ENCODE peak calls at places on chromosomes 11 and 22, in six cellular contexts. One of them, this sample, is unnamed.

GRCh38 chr11:116948375-116948774 is 111.0 kb upstream of the APOA1 start:
- DNase-seq in aorta: no peak
- DNase-seq in naive thymus-derived CD4-positive, alpha-beta T cell: no peak
- DNase-seq in kidney: no peak
- DNase-seq in endothelial cell of umbilical vein: no peak
- DNase-seq in A549: no peak
- DNase-seq in this sample: peak

GRCh38 chr11:106466441-106467190 is 389.2 kb downstream of the AASDHPPT start:
- DNase-seq in endothelial cell of umbilical vein: no peak
- DNase-seq in A549: no peak
- DNase-seq in aorta: no peak
- DNase-seq in kidney: no peak
- DNase-seq in naive thymus-derived CD4-positive, alpha-beta T cell: no peak
- DNase-seq in this sample: peak

GRCh38 chr11:57343825-57344224 is 5.7 kb downstream of the P2RX3 start:
- DNase-seq in kidney: no peak
- DNase-seq in A549: no peak
- DNase-seq in endothelial cell of umbilical vein: no peak
- DNase-seq in naive thymus-derived CD4-positive, alpha-beta T cell: no peak
- DNase-seq in aorta: peak
- DNase-seq in this sample: no peak

GRCh38 chr11:59437770-59438169 is 1.5 kb downstream of the OR5A1 start:
- DNase-seq in aorta: no peak
- DNase-seq in endothelial cell of umbilical vein: no peak
- DNase-seq in naive thymus-derived CD4-positive, alpha-beta T cell: no peak
- DNase-seq in A549: no peak
- DNase-seq in kidney: no peak
- DNase-seq in this sample: no peak

GRCh38 chr22:22595001-22595835 is 36.2 kb upstream of the PRAME start:
- DNase-seq in naive thymus-derived CD4-positive, alpha-beta T cell: no peak
- DNase-seq in endothelial cell of umbilical vein: no peak
- DNase-seq in A549: no peak
- DNase-seq in aorta: no peak
- DNase-seq in kidney: no peak
- DNase-seq in this sample: no peak

GRCh38 chr11:21229224-21229623 is 559.8 kb downstream of the NELL1 start:
- DNase-seq in A549: no peak
- DNase-seq in kidney: peak
- DNase-seq in aorta: peak
- DNase-seq in naive thymus-derived CD4-positive, alpha-beta T cell: no peak
- DNase-seq in endothelial cell of umbilical vein: no peak
- DNase-seq in this sample: no peak

GRCh38 chr11:125091877-125092664 is 19.4 kb downstream of the TMEM218 start:
- DNase-seq in aorta: no peak
- DNase-seq in kidney: no peak
- DNase-seq in A549: no peak
- DNase-seq in naive thymus-derived CD4-positive, alpha-beta T cell: no peak
- DNase-seq in endothelial cell of umbilical vein: no peak
- DNase-seq in this sample: no peak

GRCh38 chr11:43735931-43736330 is 55.4 kb downstream of the HSD17B12 start:
- DNase-seq in naive thymus-derived CD4-positive, alpha-beta T cell: no peak
- DNase-seq in A549: no peak
- DNase-seq in aorta: no peak
- DNase-seq in kidney: no peak
- DNase-seq in endothelial cell of umbilical vein: no peak
- DNase-seq in this sample: no peak

GRCh38 chr11:113477321-113477720 is 2.1 kb upstream of the DRD2 start:
- DNase-seq in endothelial cell of umbilical vein: no peak
- DNase-seq in naive thymus-derived CD4-positive, alpha-beta T cell: no peak
- DNase-seq in A549: no peak
- DNase-seq in aorta: no peak
- DNase-seq in kidney: no peak
- DNase-seq in this sample: no peak

GRCh38 chr22:29156507-29156906 is 49.2 kb upstream of the EMID1 start:
- DNase-seq in kidney: no peak
- DNase-seq in aorta: no peak
- DNase-seq in A549: no peak
- DNase-seq in endothelial cell of umbilical vein: no peak
- DNase-seq in naive thymus-derived CD4-positive, alpha-beta T cell: no peak
- DNase-seq in this sample: no peak

GRCh38 chr11:16469968-16470367 is 113.6 kb upstream of the SOX6 start:
- DNase-seq in aorta: no peak
- DNase-seq in naive thymus-derived CD4-positive, alpha-beta T cell: no peak
- DNase-seq in endothelial cell of umbilical vein: no peak
- DNase-seq in kidney: no peak
- DNase-seq in A549: no peak
- DNase-seq in this sample: no peak

GRCh38 chr11:120398184-120398583 is 62.0 kb downstream of the ARHGEF12 start:
- DNase-seq in naive thymus-derived CD4-positive, alpha-beta T cell: no peak
- DNase-seq in aorta: no peak
- DNase-seq in kidney: no peak
- DNase-seq in endothelial cell of umbilical vein: no peak
- DNase-seq in A549: no peak
- DNase-seq in this sample: no peak

GRCh38 chr11:4025248-4025956 is 69.2 kb upstream of the RRM1 start:
- DNase-seq in kidney: no peak
- DNase-seq in endothelial cell of umbilical vein: peak
- DNase-seq in A549: no peak
- DNase-seq in naive thymus-derived CD4-positive, alpha-beta T cell: no peak
- DNase-seq in aorta: no peak
- DNase-seq in this sample: no peak

GRCh38 chr11:72738199-72739141 is 13.7 kb downstream of the ARAP1 start:
- DNase-seq in aorta: no peak
- DNase-seq in endothelial cell of umbilical vein: no peak
- DNase-seq in naive thymus-derived CD4-positive, alpha-beta T cell: no peak
- DNase-seq in A549: no peak
- DNase-seq in kidney: peak
- DNase-seq in this sample: no peak

GRCh38 chr11:60377737-60378136 is 595 bp upstream of the MS4A7 start:
- DNase-seq in kidney: no peak
- DNase-seq in endothelial cell of umbilical vein: no peak
- DNase-seq in naive thymus-derived CD4-positive, alpha-beta T cell: no peak
- DNase-seq in A549: no peak
- DNase-seq in aorta: no peak
- DNase-seq in this sample: no peak

GRCh38 chr11:113385749-113386148 is 1.8 kb upstream of the ANKK1 start:
- DNase-seq in A549: no peak
- DNase-seq in endothelial cell of umbilical vein: no peak
- DNase-seq in kidney: no peak
- DNase-seq in aorta: no peak
- DNase-seq in naive thymus-derived CD4-positive, alpha-beta T cell: no peak
- DNase-seq in this sample: no peak

GRCh38 chr11:83054904-83055380 is 16.8 kb downstream of the RAB30 start:
- DNase-seq in naive thymus-derived CD4-positive, alpha-beta T cell: no peak
- DNase-seq in aorta: no peak
- DNase-seq in endothelial cell of umbilical vein: no peak
- DNase-seq in A549: no peak
- DNase-seq in kidney: no peak
- DNase-seq in this sample: peak

GRCh38 chr22:35634981-35635540 is 13.2 kb upstream of the APOL6 start:
- DNase-seq in aorta: no peak
- DNase-seq in A549: no peak
- DNase-seq in kidney: no peak
- DNase-seq in endothelial cell of umbilical vein: no peak
- DNase-seq in naive thymus-derived CD4-positive, alpha-beta T cell: no peak
- DNase-seq in this sample: no peak

GRCh38 chr22:35641494-35642120 is 6.6 kb upstream of the APOL6 start:
- DNase-seq in endothelial cell of umbilical vein: no peak
- DNase-seq in naive thymus-derived CD4-positive, alpha-beta T cell: no peak
- DNase-seq in aorta: no peak
- DNase-seq in A549: no peak
- DNase-seq in kidney: no peak
- DNase-seq in this sample: no peak

GRCh38 chr22:35638408-35638807 is 9.8 kb upstream of the APOL6 start:
- DNase-seq in naive thymus-derived CD4-positive, alpha-beta T cell: no peak
- DNase-seq in aorta: peak
- DNase-seq in kidney: peak
- DNase-seq in A549: no peak
- DNase-seq in endothelial cell of umbilical vein: no peak
- DNase-seq in this sample: no peak

GRCh38 chr22:35637254-35637653 is 11.0 kb upstream of the APOL6 start:
- DNase-seq in A549: no peak
- DNase-seq in kidney: no peak
- DNase-seq in endothelial cell of umbilical vein: no peak
- DNase-seq in aorta: no peak
- DNase-seq in naive thymus-derived CD4-positive, alpha-beta T cell: no peak
- DNase-seq in this sample: no peak

GRCh38 chr22:35637943-35638342 is 10.3 kb upstream of the APOL6 start:
- DNase-seq in endothelial cell of umbilical vein: no peak
- DNase-seq in A549: no peak
- DNase-seq in naive thymus-derived CD4-positive, alpha-beta T cell: no peak
- DNase-seq in aorta: no peak
- DNase-seq in kidney: no peak
- DNase-seq in this sample: no peak
- H3K27ac ChIP-seq in endothelial cell of umbilical vein: no peak
- H3K27ac ChIP-seq in A549: no peak
- H3K27ac ChIP-seq in naive thymus-derived CD4-positive, alpha-beta T cell: no peak
- H3K27ac ChIP-seq in aorta: peak
- H3K27ac ChIP-seq in kidney: peak
- H3K27ac ChIP-seq in this sample: peak

DNA sequence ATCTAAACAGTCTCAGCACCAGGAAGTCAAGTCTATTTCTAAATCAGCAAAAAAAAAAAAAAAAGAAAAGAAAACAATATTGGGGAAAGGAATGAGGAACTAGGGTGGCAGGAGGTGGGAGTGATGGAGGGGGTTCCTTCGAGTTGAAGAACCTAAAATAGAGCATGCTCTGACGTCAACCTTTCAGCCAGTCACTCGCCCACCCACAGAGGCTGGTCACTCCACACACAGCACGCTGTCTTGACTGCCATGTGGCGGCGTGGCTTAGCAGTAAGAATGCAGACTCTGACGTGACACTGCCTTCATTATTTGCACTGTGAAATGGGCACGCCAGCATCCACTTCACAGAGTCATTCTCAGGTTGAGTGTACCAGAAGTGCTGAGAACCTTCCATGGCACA is 48.3 kb downstream of the LARGE1 start:
- DNase-seq in endothelial cell of umbilical vein: no peak
- DNase-seq in A549: no peak
- DNase-seq in aorta: peak
- DNase-seq in naive thymus-derived CD4-positive, alpha-beta T cell: no peak
- DNase-seq in kidney: no peak
- DNase-seq in this sample: no peak
- H3K27ac ChIP-seq in endothelial cell of umbilical vein: no peak
- H3K27ac ChIP-seq in A549: no peak
- H3K27ac ChIP-seq in aorta: no peak
- H3K27ac ChIP-seq in naive thymus-derived CD4-positive, alpha-beta T cell: no peak
- H3K27ac ChIP-seq in kidney: no peak
- H3K27ac ChIP-seq in this sample: peak

GRCh38 chr11:33211588-33211987 is 45.6 kb upstream of the HIPK3 start:
- DNase-seq in A549: no peak
- DNase-seq in aorta: no peak
- DNase-seq in naive thymus-derived CD4-positive, alpha-beta T cell: no peak
- DNase-seq in endothelial cell of umbilical vein: no peak
- DNase-seq in kidney: no peak
- DNase-seq in this sample: no peak

GRCh38 chr11:33208150-33208549 is 46.9 kb upstream of the CSTF3 start:
- DNase-seq in aorta: no peak
- DNase-seq in kidney: no peak
- DNase-seq in naive thymus-derived CD4-positive, alpha-beta T cell: no peak
- DNase-seq in A549: no peak
- DNase-seq in endothelial cell of umbilical vein: no peak
- DNase-seq in this sample: no peak

GRCh38 chr11:33207408-33207985 is 46.2 kb upstream of the CSTF3 start:
- DNase-seq in aorta: no peak
- DNase-seq in naive thymus-derived CD4-positive, alpha-beta T cell: no peak
- DNase-seq in kidney: no peak
- DNase-seq in A549: no peak
- DNase-seq in endothelial cell of umbilical vein: peak
- DNase-seq in this sample: no peak

GRCh38 chr11:33214187-33214586 is 43.0 kb upstream of the HIPK3 start:
- DNase-seq in naive thymus-derived CD4-positive, alpha-beta T cell: no peak
- DNase-seq in aorta: no peak
- DNase-seq in A549: no peak
- DNase-seq in kidney: no peak
- DNase-seq in endothelial cell of umbilical vein: no peak
- DNase-seq in this sample: no peak

DNA sequence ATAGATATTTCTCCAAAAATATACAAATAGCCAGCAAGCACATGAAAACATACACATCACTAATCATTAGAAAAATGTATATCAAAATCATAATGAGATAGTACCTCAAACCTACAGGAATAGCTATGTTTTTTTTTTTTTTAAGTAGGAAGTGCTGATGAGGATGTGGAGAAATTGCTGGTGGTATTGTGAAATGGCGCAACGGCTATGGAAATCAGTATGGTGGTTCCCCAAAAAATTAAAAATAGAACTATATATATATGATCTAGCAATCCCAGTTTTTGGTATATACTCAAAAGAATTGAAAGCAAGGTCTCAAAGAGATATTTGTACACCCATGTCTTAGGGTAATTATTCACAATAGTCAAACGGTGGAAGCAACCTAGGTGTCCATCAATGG is 46.0 kb upstream of the HIPK3 start:
- DNase-seq in endothelial cell of umbilical vein: no peak
- DNase-seq in aorta: no peak
- DNase-seq in kidney: no peak
- DNase-seq in naive thymus-derived CD4-positive, alpha-beta T cell: no peak
- DNase-seq in A549: no peak
- DNase-seq in this sample: no peak
- H3K27ac ChIP-seq in endothelial cell of umbilical vein: no peak
- H3K27ac ChIP-seq in aorta: no peak
- H3K27ac ChIP-seq in kidney: no peak
- H3K27ac ChIP-seq in naive thymus-derived CD4-positive, alpha-beta T cell: no peak
- H3K27ac ChIP-seq in A549: no peak
- H3K27ac ChIP-seq in this sample: no peak

GRCh38 chr11:32561835-32562234 is 21.8 kb upstream of the EIF3M start:
- DNase-seq in aorta: no peak
- DNase-seq in naive thymus-derived CD4-positive, alpha-beta T cell: no peak
- DNase-seq in kidney: no peak
- DNase-seq in A549: no peak
- DNase-seq in endothelial cell of umbilical vein: no peak
- DNase-seq in this sample: no peak

GRCh38 chr11:32569313-32569881 is 14.2 kb upstream of the EIF3M start:
- DNase-seq in naive thymus-derived CD4-positive, alpha-beta T cell: no peak
- DNase-seq in endothelial cell of umbilical vein: no peak
- DNase-seq in aorta: no peak
- DNase-seq in kidney: no peak
- DNase-seq in A549: no peak
- DNase-seq in this sample: no peak

GRCh38 chr11:32566527-32566926 is 17.1 kb upstream of the EIF3M start:
- DNase-seq in aorta: no peak
- DNase-seq in endothelial cell of umbilical vein: no peak
- DNase-seq in naive thymus-derived CD4-positive, alpha-beta T cell: no peak
- DNase-seq in kidney: no peak
- DNase-seq in A549: no peak
- DNase-seq in this sample: no peak

GRCh38 chr11:32562839-32563599 is 20.6 kb upstream of the EIF3M start:
- DNase-seq in kidney: no peak
- DNase-seq in A549: no peak
- DNase-seq in aorta: no peak
- DNase-seq in naive thymus-derived CD4-positive, alpha-beta T cell: no peak
- DNase-seq in endothelial cell of umbilical vein: no peak
- DNase-seq in this sample: no peak

DNA sequence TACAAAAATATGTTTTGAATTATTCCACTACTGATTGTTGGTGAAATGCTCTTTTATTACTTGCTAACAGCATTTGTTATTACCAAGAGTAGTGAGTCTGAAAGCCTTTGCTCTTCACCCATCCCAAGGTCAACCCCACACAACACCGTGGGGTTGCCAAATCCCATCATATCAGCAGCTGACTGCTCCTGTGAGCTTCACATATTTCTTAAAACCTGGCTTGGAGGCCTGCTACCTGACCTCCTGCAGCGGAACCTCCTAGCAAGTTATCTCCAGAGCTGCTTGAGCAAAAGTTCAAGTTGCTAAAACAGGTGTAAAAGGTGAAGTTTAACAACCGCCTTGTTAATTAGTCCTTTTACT is 20.1 kb upstream of the EIF3M start:
- DNase-seq in kidney: no peak
- DNase-seq in aorta: no peak
- DNase-seq in naive thymus-derived CD4-positive, alpha-beta T cell: no peak
- DNase-seq in A549: no peak
- DNase-seq in endothelial cell of umbilical vein: no peak
- DNase-seq in this sample: no peak
- H3K27ac ChIP-seq in kidney: no peak
- H3K27ac ChIP-seq in aorta: no peak
- H3K27ac ChIP-seq in naive thymus-derived CD4-positive, alpha-beta T cell: no peak
- H3K27ac ChIP-seq in A549: no peak
- H3K27ac ChIP-seq in endothelial cell of umbilical vein: no peak
- H3K27ac ChIP-seq in this sample: no peak

This sample was measured in small intestine.